ENCODE peak calls at places on chromosomes 16 and 17, in six cellular contexts. One of them, this sample, is unnamed.

GRCh38 chr17:28252436-28252835 is 66.6 kb upstream of the TMEM97 start:
- DNase-seq in upper lobe of right lung: no peak
- DNase-seq in aorta: no peak
- DNase-seq in effector memory CD4-positive, alpha-beta T cell: no peak
- DNase-seq in brain microvascular endothelial cell: peak; percentile 18
- DNase-seq in mesendoderm: no peak
- DNase-seq in this sample: peak; percentile 18

GRCh38 chr16:73743665-73744496 is 552.7 kb upstream of the PSMD7 start:
- DNase-seq in upper lobe of right lung: no peak
- DNase-seq in aorta: no peak
- DNase-seq in effector memory CD4-positive, alpha-beta T cell: no peak
- DNase-seq in brain microvascular endothelial cell: no peak
- DNase-seq in mesendoderm: peak; percentile 37
- DNase-seq in this sample: no peak

GRCh38 chr17:12422632-12423031 is 243.1 kb upstream of the MYOCD start:
- DNase-seq in upper lobe of right lung: no peak
- DNase-seq in aorta: no peak
- DNase-seq in effector memory CD4-positive, alpha-beta T cell: no peak
- DNase-seq in brain microvascular endothelial cell: no peak
- DNase-seq in mesendoderm: no peak
- DNase-seq in this sample: no peak

GRCh38 chr17:15039366-15039765 is 225.8 kb downstream of the PMP22 start:
- DNase-seq in upper lobe of right lung: no peak
- DNase-seq in aorta: no peak
- DNase-seq in effector memory CD4-positive, alpha-beta T cell: no peak
- DNase-seq in brain microvascular endothelial cell: no peak
- DNase-seq in mesendoderm: peak; percentile 89
- DNase-seq in this sample: no peak

GRCh38 chr16:813204-813915 is 12.8 kb upstream of the GNG13 start:
- DNase-seq in upper lobe of right lung: no peak
- DNase-seq in aorta: no peak
- DNase-seq in effector memory CD4-positive, alpha-beta T cell: no peak
- DNase-seq in brain microvascular endothelial cell: peak; percentile 2
- DNase-seq in mesendoderm: peak; percentile 55
- DNase-seq in this sample: no peak

GRCh38 chr17:47066095-47066494 is 87.0 kb upstream of the RPRML start:
- DNase-seq in upper lobe of right lung: no peak
- DNase-seq in aorta: no peak
- DNase-seq in effector memory CD4-positive, alpha-beta T cell: no peak
- DNase-seq in brain microvascular endothelial cell: no peak
- DNase-seq in mesendoderm: peak; percentile 72
- DNase-seq in this sample: no peak

GRCh38 chr16:65757064-65757463 is 609.4 kb upstream of the CDH5 start:
- DNase-seq in upper lobe of right lung: no peak
- DNase-seq in aorta: no peak
- DNase-seq in effector memory CD4-positive, alpha-beta T cell: no peak
- DNase-seq in brain microvascular endothelial cell: no peak
- DNase-seq in mesendoderm: no peak
- DNase-seq in this sample: no peak

GRCh38 chr16:65845466-65846209 is 520.9 kb upstream of the CDH5 start:
- DNase-seq in upper lobe of right lung: no peak
- DNase-seq in aorta: no peak
- DNase-seq in effector memory CD4-positive, alpha-beta T cell: no peak
- DNase-seq in brain microvascular endothelial cell: no peak
- DNase-seq in mesendoderm: peak; percentile 65
- DNase-seq in this sample: no peak

GRCh38 chr17:73795730-73796129 is 151.5 kb upstream of the SDK2 start:
- DNase-seq in upper lobe of right lung: no peak
- DNase-seq in aorta: no peak
- DNase-seq in effector memory CD4-positive, alpha-beta T cell: no peak
- DNase-seq in brain microvascular endothelial cell: no peak
- DNase-seq in mesendoderm: no peak
- DNase-seq in this sample: no peak

GRCh38 chr16:72612271-72612670 is 435.7 kb downstream of the ZFHX3 start:
- DNase-seq in upper lobe of right lung: no peak
- DNase-seq in aorta: no peak
- DNase-seq in effector memory CD4-positive, alpha-beta T cell: no peak
- DNase-seq in brain microvascular endothelial cell: no peak
- DNase-seq in mesendoderm: no peak
- DNase-seq in this sample: no peak

GRCh38 chr17:66540131-66540781 is 237.8 kb downstream of the PRKCA start:
- DNase-seq in upper lobe of right lung: no peak
- DNase-seq in aorta: no peak
- DNase-seq in effector memory CD4-positive, alpha-beta T cell: no peak
- DNase-seq in brain microvascular endothelial cell: peak; percentile 93
- DNase-seq in mesendoderm: peak; percentile 49
- DNase-seq in this sample: no peak

GRCh38 chr16:87409153-87409552 is 17.0 kb downstream of the MAP1LC3B start:
- DNase-seq in upper lobe of right lung: no peak
- DNase-seq in aorta: no peak
- DNase-seq in effector memory CD4-positive, alpha-beta T cell: no peak
- DNase-seq in brain microvascular endothelial cell: no peak
- DNase-seq in mesendoderm: no peak
- DNase-seq in this sample: no peak

GRCh38 chr16:4052801-4053662 is 63.2 kb downstream of the ADCY9 start:
- DNase-seq in upper lobe of right lung: peak; percentile 87
- DNase-seq in aorta: peak; percentile 78
- DNase-seq in effector memory CD4-positive, alpha-beta T cell: no peak
- DNase-seq in brain microvascular endothelial cell: peak; percentile 22
- DNase-seq in mesendoderm: no peak
- DNase-seq in this sample: peak; percentile 60

GRCh38 chr17:29250666-29251065 is 4.0 kb downstream of the CRYBA1 start:
- DNase-seq in upper lobe of right lung: no peak
- DNase-seq in aorta: no peak
- DNase-seq in effector memory CD4-positive, alpha-beta T cell: no peak
- DNase-seq in brain microvascular endothelial cell: peak; percentile 59
- DNase-seq in mesendoderm: no peak
- DNase-seq in this sample: no peak

GRCh38 chr16:66127459-66128362 is 238.8 kb upstream of the CDH5 start:
- DNase-seq in upper lobe of right lung: no peak
- DNase-seq in aorta: no peak
- DNase-seq in effector memory CD4-positive, alpha-beta T cell: no peak
- DNase-seq in brain microvascular endothelial cell: no peak
- DNase-seq in mesendoderm: no peak
- DNase-seq in this sample: no peak

GRCh38 chr17:49557204-49558024 is 18.3 kb upstream of the NXPH3 start:
- DNase-seq in upper lobe of right lung: no peak
- DNase-seq in aorta: peak; percentile 43
- DNase-seq in effector memory CD4-positive, alpha-beta T cell: no peak
- DNase-seq in brain microvascular endothelial cell: peak; percentile 38
- DNase-seq in mesendoderm: peak; percentile 79
- DNase-seq in this sample: no peak

GRCh38 chr17:7912927-7913524 is 3.1 kb downstream of the RNF227 start:
- DNase-seq in upper lobe of right lung: no peak
- DNase-seq in aorta: peak; percentile 10
- DNase-seq in effector memory CD4-positive, alpha-beta T cell: no peak
- DNase-seq in brain microvascular endothelial cell: peak; percentile 49
- DNase-seq in mesendoderm: peak; percentile 87
- DNase-seq in this sample: no peak

GRCh38 chr17:82373731-82374625 is 2.4 kb downstream of the UTS2R start:
- DNase-seq in upper lobe of right lung: no peak
- DNase-seq in aorta: peak; percentile 38
- DNase-seq in effector memory CD4-positive, alpha-beta T cell: no peak
- DNase-seq in brain microvascular endothelial cell: no peak
- DNase-seq in mesendoderm: no peak
- DNase-seq in this sample: no peak

GRCh38 chr16:4111748-4112696 is 4.2 kb downstream of the ADCY9 start:
- DNase-seq in upper lobe of right lung: no peak
- DNase-seq in aorta: peak; percentile 26
- DNase-seq in effector memory CD4-positive, alpha-beta T cell: no peak
- DNase-seq in brain microvascular endothelial cell: no peak
- DNase-seq in mesendoderm: no peak
- DNase-seq in this sample: no peak

GRCh38 chr17:62627904-62628603 is 584 bp downstream of the MRC2 start:
- DNase-seq in upper lobe of right lung: peak; percentile 79
- DNase-seq in aorta: peak; percentile 79
- DNase-seq in effector memory CD4-positive, alpha-beta T cell: no peak
- DNase-seq in brain microvascular endothelial cell: peak; percentile 54
- DNase-seq in mesendoderm: peak; percentile 53
- DNase-seq in this sample: no peak

DNA sequence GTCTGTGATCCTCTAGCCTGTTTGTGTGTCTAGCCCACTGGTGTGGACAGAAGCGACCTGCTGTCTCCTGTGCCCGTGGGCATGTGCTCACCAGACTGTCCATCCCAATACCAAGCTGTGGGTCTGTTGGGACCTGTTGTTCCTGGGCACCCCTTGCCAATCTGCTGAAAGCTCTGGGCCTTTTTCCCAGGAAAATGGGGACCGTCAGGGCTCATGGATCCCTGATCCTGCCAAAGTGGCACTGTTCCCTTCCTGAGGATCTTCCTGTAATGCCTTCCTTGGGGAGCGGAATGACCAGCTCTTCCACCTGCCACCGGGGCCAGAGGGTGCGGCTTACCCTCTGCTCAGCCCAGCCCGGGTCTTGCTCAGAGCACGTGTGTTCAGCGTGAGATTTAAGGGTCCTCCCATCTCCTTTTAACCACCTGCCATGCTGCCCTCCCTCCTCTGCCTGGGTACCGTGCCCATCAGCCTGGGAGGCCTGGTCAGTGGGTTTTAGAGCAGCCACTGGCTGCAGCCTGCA is 59.3 kb downstream of the BAIAP2 start:
- DNase-seq in upper lobe of right lung: no peak
- DNase-seq in aorta: no peak
- DNase-seq in effector memory CD4-positive, alpha-beta T cell: no peak
- DNase-seq in brain microvascular endothelial cell: no peak
- DNase-seq in mesendoderm: no peak
- DNase-seq in this sample: no peak
- H3K27ac ChIP-seq in upper lobe of right lung: no peak overlapping the region
- H3K27ac ChIP-seq in aorta: no peak overlapping the region
- H3K27ac ChIP-seq in effector memory CD4-positive, alpha-beta T cell: peak overlapping the region; percentile 70
- H3K27ac ChIP-seq in brain microvascular endothelial cell: peak overlapping the region; percentile 67
- H3K27ac ChIP-seq in mesendoderm: peak overlapping the region; percentile 9
- H3K27ac ChIP-seq in this sample: peak overlapping the region; percentile 73

DNA sequence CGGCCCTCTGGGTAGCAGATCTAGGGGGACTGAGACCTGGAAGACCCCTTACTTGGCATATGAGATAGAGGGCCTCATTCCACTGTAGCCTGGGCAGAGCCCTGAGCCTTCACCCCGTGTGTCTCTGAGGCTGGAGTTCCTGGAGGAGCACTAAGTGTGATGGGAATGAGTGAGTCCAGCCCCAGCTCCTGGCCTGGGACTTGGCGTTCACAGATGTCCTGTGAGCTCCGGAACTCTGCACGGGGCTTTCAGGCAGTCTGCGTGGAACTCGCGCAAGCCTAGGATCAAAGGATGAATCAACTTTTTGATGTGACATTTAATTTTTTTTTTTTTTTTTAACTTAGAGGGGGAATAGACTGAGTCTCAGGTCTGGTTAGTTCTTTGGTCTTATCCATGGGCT is 1.8 kb downstream of the NKD1 start:
- DNase-seq in upper lobe of right lung: no peak
- DNase-seq in aorta: no peak
- DNase-seq in effector memory CD4-positive, alpha-beta T cell: no peak
- DNase-seq in brain microvascular endothelial cell: no peak
- DNase-seq in mesendoderm: no peak
- DNase-seq in this sample: no peak
- H3K27ac ChIP-seq in upper lobe of right lung: no peak overlapping the region
- H3K27ac ChIP-seq in aorta: peak overlapping the region; percentile 0
- H3K27ac ChIP-seq in effector memory CD4-positive, alpha-beta T cell: no peak overlapping the region
- H3K27ac ChIP-seq in brain microvascular endothelial cell: no peak overlapping the region
- H3K27ac ChIP-seq in mesendoderm: no peak overlapping the region
- H3K27ac ChIP-seq in this sample: no peak overlapping the region

GRCh38 chr16:88702364-88703210 is 3.6 kb downstream of the RNF166 start:
- DNase-seq in upper lobe of right lung: no peak
- DNase-seq in aorta: no peak
- DNase-seq in effector memory CD4-positive, alpha-beta T cell: no peak
- DNase-seq in brain microvascular endothelial cell: no peak
- DNase-seq in mesendoderm: no peak
- DNase-seq in this sample: no peak

GRCh38 chr16:88700322-88700635 is 5.9 kb downstream of the RNF166 start:
- DNase-seq in upper lobe of right lung: no peak
- DNase-seq in aorta: no peak
- DNase-seq in effector memory CD4-positive, alpha-beta T cell: no peak
- DNase-seq in brain microvascular endothelial cell: no peak
- DNase-seq in mesendoderm: no peak
- DNase-seq in this sample: no peak

GRCh38 chr16:88701541-88702363 is 4.5 kb downstream of the RNF166 start:
- DNase-seq in upper lobe of right lung: no peak
- DNase-seq in aorta: no peak
- DNase-seq in effector memory CD4-positive, alpha-beta T cell: no peak
- DNase-seq in brain microvascular endothelial cell: no peak
- DNase-seq in mesendoderm: no peak
- DNase-seq in this sample: no peak

GRCh38 chr16:88699180-88699579 is 7.0 kb downstream of the RNF166 start:
- DNase-seq in upper lobe of right lung: no peak
- DNase-seq in aorta: no peak
- DNase-seq in effector memory CD4-positive, alpha-beta T cell: no peak
- DNase-seq in brain microvascular endothelial cell: no peak
- DNase-seq in mesendoderm: no peak
- DNase-seq in this sample: no peak

DNA sequence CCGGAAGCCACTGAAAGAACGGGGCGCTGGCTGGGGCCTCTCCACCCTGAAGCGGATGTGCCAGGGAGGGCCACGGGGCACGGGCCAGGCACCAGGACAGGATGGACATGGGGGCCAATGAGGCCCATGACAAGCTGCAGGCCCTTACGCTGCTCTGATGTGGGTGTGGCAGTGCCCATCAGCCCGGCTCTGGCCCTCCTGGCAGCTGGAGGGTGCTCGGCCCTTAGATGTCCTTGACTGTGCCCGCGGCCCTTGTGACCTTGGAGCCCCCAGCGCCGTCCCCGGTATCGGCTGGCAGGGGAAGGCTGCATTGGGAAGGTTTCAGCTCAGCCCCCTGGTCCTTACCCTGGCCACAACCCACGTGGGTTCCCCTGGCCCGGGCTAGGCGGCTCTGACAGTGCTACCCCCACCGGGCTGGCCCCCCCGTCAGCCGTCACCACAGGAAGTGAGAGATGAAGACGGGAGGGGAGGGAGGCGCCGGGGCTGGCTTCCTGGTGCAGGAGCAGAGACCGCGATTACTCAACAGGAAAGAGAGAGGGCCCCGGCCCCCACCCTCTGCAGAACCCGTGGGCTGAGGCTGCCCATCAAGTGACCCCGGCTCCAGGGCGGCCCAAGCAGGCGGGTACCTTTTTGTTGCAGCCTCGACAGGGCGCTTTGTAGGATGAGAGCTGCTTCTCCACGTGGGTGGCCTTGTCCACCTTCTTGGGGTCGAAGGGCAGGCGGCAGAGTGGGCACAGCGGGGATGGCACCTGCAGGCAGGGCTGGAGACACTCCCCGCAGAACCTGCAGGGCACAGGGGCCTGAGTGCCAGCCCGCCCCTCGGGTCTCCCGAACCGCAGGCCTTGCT is 5.3 kb downstream of the RNF166 start:
- DNase-seq in upper lobe of right lung: peak; percentile 97
- DNase-seq in aorta: peak; percentile 97
- DNase-seq in effector memory CD4-positive, alpha-beta T cell: peak; percentile 96
- DNase-seq in brain microvascular endothelial cell: peak; percentile 94
- DNase-seq in mesendoderm: no peak
- DNase-seq in this sample: no peak
- H3K27ac ChIP-seq in upper lobe of right lung: peak overlapping the region; percentile 84
- H3K27ac ChIP-seq in aorta: no peak overlapping the region
- H3K27ac ChIP-seq in effector memory CD4-positive, alpha-beta T cell: peak overlapping the region; percentile 88
- H3K27ac ChIP-seq in brain microvascular endothelial cell: peak overlapping the region; percentile 49
- H3K27ac ChIP-seq in mesendoderm: no peak overlapping the region
- H3K27ac ChIP-seq in this sample: no peak overlapping the region

DNA sequence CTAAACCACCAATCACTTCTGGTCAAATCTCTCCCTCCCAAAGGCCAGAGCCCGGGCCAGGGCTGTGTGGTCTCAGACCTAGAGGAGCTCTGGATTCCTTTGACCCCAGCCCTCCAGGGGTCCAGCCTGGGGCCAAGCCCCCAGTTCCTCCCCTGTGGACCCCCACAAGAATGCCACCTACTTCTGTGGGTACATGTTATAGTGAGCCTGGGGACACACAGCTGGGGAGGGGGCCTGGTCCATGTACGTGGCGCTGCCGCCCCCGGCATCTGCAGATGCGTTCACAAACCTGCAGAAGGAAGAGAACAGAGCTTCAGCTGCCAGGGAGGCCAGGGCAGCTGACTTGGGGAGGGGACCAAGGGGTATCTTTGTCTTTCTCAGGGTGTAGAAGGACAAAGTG is 7.9 kb upstream of the GHDC start:
- DNase-seq in upper lobe of right lung: no peak
- DNase-seq in aorta: no peak
- DNase-seq in effector memory CD4-positive, alpha-beta T cell: no peak
- DNase-seq in brain microvascular endothelial cell: no peak
- DNase-seq in mesendoderm: no peak
- DNase-seq in this sample: no peak
- H3K27ac ChIP-seq in upper lobe of right lung: no peak overlapping the region
- H3K27ac ChIP-seq in aorta: no peak overlapping the region
- H3K27ac ChIP-seq in effector memory CD4-positive, alpha-beta T cell: no peak overlapping the region
- H3K27ac ChIP-seq in brain microvascular endothelial cell: no peak overlapping the region
- H3K27ac ChIP-seq in mesendoderm: no peak overlapping the region
- H3K27ac ChIP-seq in this sample: no peak overlapping the region